ENCODE peak calls at places on chromosomes 5 and 9, in six cellular contexts. X is H9, K is H1, E is IMR-90, Y is trophoblast cell, C is neuronal stem cell. J is an unnamed sample.

GRCh38 chr9:7108956-7109355 is 351.2 kb downstream of the KDM4C start:
- DNase-seq in X (no peak), K (no peak), Y (no peak), C (no peak), E (no peak), J (no peak)

GRCh38 chr5:170306381-170306790 is 8.8 kb upstream of the LCP2 start:
- DNase-seq in E (peak; percentile 0), C (no peak), K (no peak), Y (no peak), X (no peak), J (peak; percentile 76)

GRCh38 chr5:132477784-132478497 is 12.6 kb downstream of the IRF1 start:
- DNase-seq in E (no peak), X (no peak), Y (peak; percentile 65), C (no peak), K (no peak), J (no peak)

GRCh38 chr5:39158127-39158593 is 61.2 kb downstream of the FYB1 start:
- DNase-seq in Y (peak; percentile 72), X (no peak), K (no peak), E (no peak), C (no peak), J (no peak)

GRCh38 chr5:170470808-170471404 is 32.9 kb upstream of the KCNIP1 start:
- DNase-seq in K (peak; percentile 43), X (peak; percentile 20), C (no peak), Y (no peak), E (no peak), J (no peak)

GRCh38 chr5:112784726-112785125 is 47.0 kb downstream of the APC start:
- DNase-seq in E (peak; percentile 55), K (no peak), C (no peak), X (no peak), Y (peak; percentile 65), J (peak; percentile 63)

GRCh38 chr9:73219985-73220626 is 68.4 kb downstream of the ANXA1 start:
- DNase-seq in E (peak; percentile 9), X (no peak), K (no peak), Y (peak; percentile 8), C (no peak), J (peak; percentile 91)

GRCh38 chr5:168362097-168362885 is 70.8 kb downstream of the WWC1 start:
- DNase-seq in Y (peak; percentile 69), X (no peak), E (no peak), C (no peak), K (no peak), J (no peak)

GRCh38 chr9:29796291-29796952 is 2223.1 kb upstream of the C9orf72 start:
- DNase-seq in C (no peak), X (no peak), E (no peak), K (no peak), Y (no peak), J (no peak)

GRCh38 chr5:146852089-146852488 is 26.5 kb downstream of the PPP2R2B start:
- DNase-seq in X (no peak), Y (no peak), C (no peak), E (no peak), K (no peak), J (no peak)

GRCh38 chr9:137580958-137581331 is 2.2 kb upstream of the DPH7 start:
- DNase-seq in Y (no peak), K (no peak), C (no peak), E (no peak), X (no peak), J (no peak)

GRCh38 chr9:109408759-109409462 is 88.1 kb upstream of the EPB41L4B start:
- DNase-seq in Y (no peak), X (no peak), C (no peak), K (no peak), E (peak; percentile 42), J (no peak)

GRCh38 chr5:43658499-43658898 is 55.5 kb downstream of the NNT start:
- DNase-seq in E (peak; percentile 94), Y (no peak), K (no peak), X (no peak), C (no peak), J (peak; percentile 86)

GRCh38 chr9:37430841-37431597 is 8.5 kb downstream of the GRHPR start:
- DNase-seq in E (no peak), Y (no peak), C (no peak), X (peak; percentile 57), K (no peak), J (no peak)

DNA sequence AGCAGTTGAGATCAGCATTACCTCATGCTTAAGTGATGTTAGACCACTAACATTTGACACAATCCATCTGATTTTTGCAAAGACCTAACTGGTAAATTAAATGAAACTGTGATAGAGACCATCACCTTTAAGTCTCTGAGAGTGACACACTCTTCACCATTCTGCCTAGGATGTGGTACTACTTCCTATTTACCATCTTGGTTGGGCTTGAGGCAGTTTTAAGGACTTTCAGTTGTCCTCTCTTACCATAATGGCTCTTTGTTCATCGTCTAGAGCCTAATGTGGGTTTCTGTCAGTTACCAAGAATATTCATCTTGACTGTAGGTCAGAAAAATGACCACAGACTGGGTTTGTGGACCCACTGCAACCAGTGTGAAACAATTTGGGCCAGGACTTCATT is 158.1 kb downstream of the CETN3 start:
- DNase-seq in K (no peak), E (no peak), C (no peak), Y (no peak), X (no peak), J (no peak)
- H4K91ac ChIP-seq in K (no peak overlapping the region), E (no peak overlapping the region), C (no peak overlapping the region), Y (no peak overlapping the region), X (no peak overlapping the region), J (no peak overlapping the region)

GRCh38 chr5:159507661-159508060 is 177.4 kb upstream of the IL12B start:
- DNase-seq in Y (no peak), X (no peak), E (no peak), C (no peak), K (no peak), J (no peak)

GRCh38 chr5:159507055-159507454 is 176.8 kb upstream of the IL12B start:
- DNase-seq in C (no peak), E (no peak), K (no peak), X (no peak), Y (no peak), J (no peak)

GRCh38 chr5:159510282-159510681 is 180.0 kb upstream of the IL12B start:
- DNase-seq in K (peak; percentile 66), X (peak; percentile 93), Y (peak; percentile 16), E (peak; percentile 85), C (peak; percentile 70), J (peak; percentile 90)

GRCh38 chr5:159508344-159508743 is 178.1 kb upstream of the IL12B start:
- DNase-seq in K (no peak), Y (no peak), C (no peak), E (no peak), X (no peak), J (no peak)

DNA sequence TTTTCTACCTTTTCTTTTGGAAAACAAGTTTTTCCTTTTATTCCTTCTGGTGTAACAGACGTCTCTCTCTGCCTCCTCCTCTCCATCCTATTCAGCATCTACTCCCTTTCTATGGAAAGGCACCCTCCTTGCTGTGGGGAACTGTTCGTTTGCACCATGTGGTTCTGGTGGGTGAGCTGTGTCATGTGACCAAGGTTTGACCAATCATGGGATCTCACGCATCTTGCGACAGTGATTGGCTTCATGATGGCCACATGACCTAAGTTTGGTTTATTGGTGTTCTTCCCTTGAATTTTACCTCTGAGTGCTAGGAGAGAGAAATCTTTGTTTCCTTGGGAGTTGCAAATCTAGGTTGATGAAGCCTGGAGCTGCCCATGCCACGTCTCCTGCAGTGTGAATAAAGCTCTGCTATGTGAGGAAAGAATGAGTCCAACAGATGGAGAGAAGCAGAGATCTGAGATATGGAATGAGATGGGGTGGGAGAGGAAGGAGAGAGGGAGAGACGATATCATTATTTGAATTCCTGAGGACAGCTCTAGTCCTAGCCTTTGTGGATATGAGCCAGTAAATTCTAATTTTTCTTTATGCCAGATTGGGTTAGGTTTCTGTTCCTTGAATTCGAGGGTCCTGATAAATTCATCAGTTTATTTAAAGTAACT is 178.8 kb upstream of the IL12B start:
- DNase-seq in Y (no peak), K (no peak), X (no peak), C (no peak), E (peak; percentile 13), J (no peak)
- H4K91ac ChIP-seq in Y (no peak overlapping the region), K (no peak overlapping the region), X (no peak overlapping the region), C (no peak overlapping the region), E (peak overlapping the region; percentile 91), J (no peak overlapping the region)

GRCh38 chr5:83374547-83374946 is 97.0 kb upstream of the VCAN start:
- DNase-seq in X (no peak), Y (no peak), C (no peak), E (peak; percentile 67), K (no peak), J (peak; percentile 40)
- H4K91ac ChIP-seq in X (no peak overlapping the region), Y (no peak overlapping the region), C (no peak overlapping the region), E (no peak overlapping the region), K (no peak overlapping the region), J (no peak overlapping the region)

GRCh38 chr5:103375356-103375755 is 116.8 kb downstream of the MACIR start:
- DNase-seq in X (no peak), K (no peak), C (no peak), Y (no peak), E (peak; percentile 92), J (peak; percentile 60)

GRCh38 chr5:103374473-103374963 is 116.0 kb downstream of the MACIR start:
- DNase-seq in Y (no peak), X (no peak), E (no peak), K (no peak), C (no peak), J (no peak)

GRCh38 chr5:103373576-103374472 is 115.3 kb downstream of the MACIR start:
- DNase-seq in Y (no peak), E (no peak), K (no peak), C (no peak), X (no peak), J (no peak)

GRCh38 chr5:103371046-103371603 is 112.6 kb downstream of the MACIR start:
- DNase-seq in C (no peak), K (no peak), Y (no peak), X (no peak), E (peak; percentile 33), J (peak; percentile 30)

DNA sequence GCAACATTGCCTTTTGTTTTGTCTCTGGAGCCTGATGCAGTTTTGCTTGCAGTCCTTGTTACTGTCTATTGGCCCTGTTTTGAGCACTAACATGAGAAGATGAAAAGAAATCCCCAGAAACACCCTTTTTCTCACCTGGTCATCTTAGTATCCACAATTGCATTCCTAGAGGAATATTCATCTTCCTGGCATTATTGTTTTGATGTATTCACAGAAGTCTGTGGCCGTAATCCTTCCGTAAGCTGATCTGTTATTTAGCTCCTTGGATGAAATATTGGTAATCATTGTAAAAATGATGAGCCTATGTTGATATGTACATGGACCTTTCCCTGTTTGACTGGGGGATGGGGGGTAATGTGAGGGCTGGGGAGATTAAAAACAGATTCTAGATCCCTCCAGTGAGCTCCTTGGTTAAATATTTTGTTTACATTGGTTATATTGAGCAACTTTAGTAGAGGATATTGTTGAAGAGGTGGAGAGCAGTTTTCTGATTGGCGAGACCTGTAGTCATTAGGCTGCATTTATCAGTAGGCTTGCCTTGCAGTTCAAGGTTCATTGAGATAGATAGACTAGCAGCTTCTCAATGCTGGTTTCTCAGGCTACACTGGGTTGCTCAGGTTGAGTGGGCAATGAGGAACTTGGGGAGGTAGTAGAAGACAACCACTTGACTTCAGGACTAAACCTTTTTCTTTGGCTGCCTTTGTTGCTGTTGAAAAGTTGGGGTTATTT is 117.5 kb downstream of the MACIR start:
- DNase-seq in C (no peak), Y (no peak), K (no peak), E (peak; percentile 17), X (no peak), J (no peak)
- H4K91ac ChIP-seq in C (no peak overlapping the region), Y (no peak overlapping the region), K (no peak overlapping the region), E (no peak overlapping the region), X (no peak overlapping the region), J (no peak overlapping the region)

J was measured in mesenchymal stem cell.